ENCODE peak calls at places on chromosomes 16 and 17, in seven cellular contexts. B is CD8-positive, alpha-beta memory T cell; Z is activated gamma-delta T cell treated with anti-CD3 and anti-CD28 coated beads, Interleukin-2, amount 50 U/mL, for 16 hours; V is non-pigmented ciliary epithelial cell; O is amniotic stem cell; D is BJ; A is NT2/D1. K is an unnamed sample.

GRCh38 chr16:89871895-89872294 is 1.5 kb upstream of the TCF25 start:
- DNase-seq in B (no peak), Z (no peak), V (no peak), O (no peak), D (no peak), A (no peak), K (no peak)

GRCh38 chr16:79347176-79347715 is 253.3 kb downstream of the MAF start:
- DNase-seq in B (no peak), Z (no peak), V (no peak), O (no peak), D (no peak), A (no peak), K (no peak)

GRCh38 chr16:72400257-72401078 is 228.5 kb upstream of the PMFBP1 start:
- DNase-seq in B (no peak), Z (peak; percentile 0), V (peak; percentile 27), O (peak; percentile 17), D (peak; percentile 15), A (peak; percentile 79), K (peak; percentile 70)

GRCh38 chr16:180101-180920 is at the start of gene HBQ1:
- DNase-seq in B (peak; percentile 27), Z (peak; percentile 9), V (no peak), O (no peak), D (no peak), A (no peak), K (no peak)

GRCh38 chr17:73232587-73233373 is 28.9 kb downstream of the CPSF4L start:
- DNase-seq in B (no peak), Z (no peak), V (no peak), O (no peak), D (no peak), A (peak; percentile 27), K (peak; percentile 34)

GRCh38 chr16:68884867-68885266 is 41.5 kb downstream of the TANGO6 start:
- DNase-seq in B (no peak), Z (no peak), V (no peak), O (no peak), D (no peak), A (no peak), K (no peak)

GRCh38 chr16:24609740-24610420 is 70.5 kb downstream of the RBBP6 start:
- DNase-seq in B (no peak), Z (no peak), V (no peak), O (no peak), D (no peak), A (peak; percentile 59), K (peak; percentile 78)

GRCh38 chr16:27387724-27388123 is 14.2 kb upstream of the IL21R start:
- DNase-seq in B (no peak), Z (no peak), V (no peak), O (no peak), D (no peak), A (no peak), K (no peak)

GRCh38 chr17:80376531-80376930 is 38.4 kb upstream of the ENDOV start:
- DNase-seq in B (no peak), Z (no peak), V (no peak), O (no peak), D (no peak), A (no peak), K (no peak)

GRCh38 chr16:83954577-83955016 is 1.6 kb downstream of the OSGIN1 start:
- DNase-seq in B (no peak), Z (no peak), V (peak; percentile 22), O (peak; percentile 43), D (no peak), A (peak; percentile 35), K (no peak)

GRCh38 chr17:27630607-27631408 is at the start of gene LGALS9:
- DNase-seq in B (no peak), Z (peak; percentile 10), V (no peak), O (no peak), D (no peak), A (no peak), K (peak; percentile 31)

GRCh38 chr16:53131363-53132071 is 76.7 kb downstream of the CHD9 start:
- DNase-seq in B (peak; percentile 61), Z (peak; percentile 27), V (no peak), O (peak; percentile 27), D (no peak), A (no peak), K (peak; percentile 39)

GRCh38 chr17:6574689-6575595 is 18.6 kb upstream of the PITPNM3 start:
- DNase-seq in B (no peak), Z (peak; percentile 17), V (peak; percentile 63), O (no peak), D (no peak), A (no peak), K (no peak)

GRCh38 chr16:53829186-53829747 is 125.3 kb downstream of the FTO start:
- DNase-seq in B (no peak), Z (no peak), V (no peak), O (no peak), D (no peak), A (no peak), K (no peak)

GRCh38 chr17:19386276-19386863 is 620 bp downstream of the MFAP4 start:
- DNase-seq in B (no peak), Z (no peak), V (no peak), O (peak; percentile 32), D (peak; percentile 53), A (no peak), K (no peak)

K was measured in putamen.